ENCODE peak calls at places on chromosomes 13 and 19, in six cellular contexts. R is IMR-90, V is breast epithelium, N is stomach, E is uterus, A is upper lobe of left lung. Z is an unnamed sample.
A peak's percentile ranks its signal among the peaks of the same experiment; 100 is the strongest.

GRCh38 chr13:74134777-74135305 is 637 bp upstream of the KLF12 start:
- DNase-seq in R (no peak), A (peak; percentile 51), E (peak; percentile 30), V (peak; percentile 54), N (peak; percentile 67), Z (no peak)

GRCh38 chr13:26458196-26458734 is 99.2 kb upstream of the WASF3 start:
- DNase-seq in R (no peak), E (no peak), N (no peak), A (no peak), V (no peak), Z (no peak)

GRCh38 chr19:45400192-45400591 is 4.7 kb downstream of the PPP1R13L start:
- DNase-seq in V (no peak), R (no peak), E (no peak), N (no peak), A (no peak), Z (peak; percentile 84)

GRCh38 chr13:74325106-74325505 is 190.9 kb upstream of the KLF12 start:
- DNase-seq in N (no peak), V (no peak), A (no peak), R (peak; percentile 87), E (peak; percentile 27), Z (no peak)

GRCh38 chr19:34838248-34838647 is 65.2 kb upstream of the ZNF599 start:
- DNase-seq in R (no peak), N (peak; percentile 17), V (no peak), E (no peak), A (no peak), Z (no peak)

GRCh38 chr13:100630564-100630963 is 42.0 kb upstream of the GGACT start:
- DNase-seq in V (no peak), E (no peak), A (no peak), N (no peak), R (no peak), Z (no peak)

GRCh38 chr13:39417131-39417530 is 185.9 kb downstream of the LHFPL6 start:
- DNase-seq in R (no peak), N (no peak), A (no peak), V (no peak), E (no peak), Z (no peak)

GRCh38 chr13:33634526-33635111 is 183.3 kb upstream of the RFC3 start:
- DNase-seq in E (no peak), R (no peak), V (no peak), N (no peak), A (no peak), Z (no peak)

GRCh38 chr19:3821857-3822364 is 35.7 kb upstream of the MATK start:
- DNase-seq in R (peak; percentile 10), N (peak; percentile 82), E (no peak), A (peak; percentile 77), V (peak; percentile 69), Z (peak; percentile 26)

GRCh38 chr13:66468656-66469055 is 761.5 kb downstream of the PCDH9 start:
- DNase-seq in E (no peak), R (peak; percentile 30), V (no peak), A (no peak), N (no peak), Z (no peak)

GRCh38 chr13:50290186-50290585 is 274.9 kb downstream of the KCNRG start:
- DNase-seq in R (no peak), A (no peak), V (no peak), E (no peak), N (no peak), Z (no peak)

GRCh38 chr13:94073006-94073744 is 406.3 kb downstream of the DCT start:
- DNase-seq in A (no peak), E (no peak), R (peak; percentile 91), V (no peak), N (no peak), Z (no peak)

GRCh38 chr19:40921005-40921897 is 39.2 kb upstream of the CYP2A7 start:
- DNase-seq in A (peak; percentile 91), V (peak; percentile 76), E (peak; percentile 69), R (no peak), N (peak; percentile 65), Z (no peak)

GRCh38 chr13:43764349-43764748 is 22.4 kb downstream of the ENOX1 start:
- DNase-seq in A (no peak), E (no peak), R (no peak), N (no peak), V (no peak), Z (no peak)

GRCh38 chr19:34667349-34668076 is 9.4 kb downstream of the SCGB2B2 start:
- DNase-seq in E (no peak), R (peak; percentile 27), N (no peak), V (no peak), A (peak; percentile 62), Z (no peak)

GRCh38 chr13:113187263-113187669 is 21.2 kb downstream of the PCID2 start:
- DNase-seq in E (peak; percentile 71), R (peak; percentile 100), N (peak; percentile 72), V (no peak), A (peak; percentile 77), Z (peak; percentile 91)

GRCh38 chr13:110869231-110869804 is 45.6 kb downstream of the ANKRD10 start:
- DNase-seq in R (no peak), V (no peak), A (no peak), E (peak; percentile 33), N (no peak), Z (no peak)

GRCh38 chr13:35475131-35475959 is 1.1 kb downstream of the MAB21L1 start:
- DNase-seq in R (peak; percentile 16), E (no peak), A (no peak), V (no peak), N (peak; percentile 39), Z (no peak)

GRCh38 chr19:50978772-50979390 is 4.8 kb downstream of the KLK7 start:
- DNase-seq in R (no peak), V (no peak), A (no peak), E (no peak), N (no peak), Z (no peak)

GRCh38 chr13:37473035-37473434 is 125.5 kb downstream of the POSTN start:
- DNase-seq in V (no peak), A (no peak), E (no peak), N (no peak), R (no peak), Z (no peak)

DNA sequence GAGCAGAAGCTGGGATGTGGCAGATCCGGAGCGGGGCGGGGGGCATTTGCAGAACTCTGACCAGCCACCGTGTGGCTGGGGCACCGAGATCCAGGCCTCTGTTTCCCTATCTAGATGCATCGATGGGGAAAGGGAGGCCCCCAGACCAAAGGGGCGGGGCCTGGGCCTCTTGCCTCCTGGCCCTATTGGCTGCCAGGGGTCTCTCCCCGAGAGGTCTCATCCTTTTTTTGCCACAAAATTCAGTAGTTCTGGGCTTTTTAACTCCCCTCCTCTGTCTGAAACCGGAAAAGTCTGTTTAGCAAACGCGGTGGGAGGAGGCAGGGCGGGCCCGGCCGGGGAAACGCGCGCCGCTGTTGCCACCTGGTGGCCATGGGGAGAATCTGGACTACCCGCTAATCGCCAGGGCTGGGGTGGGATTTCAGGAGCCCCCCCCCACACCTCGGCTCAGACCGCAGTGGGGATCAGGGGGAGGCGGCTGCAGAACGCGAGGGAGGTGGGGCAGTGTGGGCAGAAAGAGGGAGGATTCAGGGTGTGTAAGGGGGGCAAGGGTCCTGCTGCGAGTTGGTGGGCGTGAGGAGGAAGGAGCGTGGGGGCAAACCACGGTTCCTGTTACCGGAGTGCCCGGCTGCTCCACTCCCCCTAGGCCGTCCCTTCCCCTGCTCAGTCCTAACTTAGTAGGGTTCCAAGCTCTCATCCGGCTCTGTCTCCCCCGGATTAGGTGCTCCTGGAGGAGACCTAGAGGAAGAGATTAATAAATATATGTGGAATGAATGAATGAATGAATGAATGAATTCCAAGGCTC is 28.3 kb downstream of the IL12RB1 start:
- DNase-seq in N (peak; percentile 81), V (peak; percentile 83), E (peak; percentile 53), R (peak; percentile 65), A (peak; percentile 81), Z (peak; percentile 66)
- TF ChIP-seq POLR2A in N (no peak), V (no peak), E (no peak), R (peak; percentile 53), A (no peak), Z (no peak)

GRCh38 chr19:39846678-39847486 is 703 bp upstream of the FBL start:
- DNase-seq in V (no peak), N (no peak), A (no peak), E (no peak), R (no peak), Z (no peak)

GRCh38 chr19:39845172-39845571 is 1.0 kb downstream of the FBL start:
- DNase-seq in A (no peak), R (no peak), E (no peak), V (no peak), N (no peak), Z (no peak)

GRCh38 chr19:39847525-39847924 is 1.3 kb upstream of the FBL start:
- DNase-seq in R (no peak), V (no peak), N (no peak), A (no peak), E (no peak), Z (no peak)

GRCh38 chr19:39845621-39846175 is 481 bp downstream of the FBL start:
- DNase-seq in V (no peak), N (no peak), E (no peak), R (no peak), A (no peak), Z (no peak)

DNA sequence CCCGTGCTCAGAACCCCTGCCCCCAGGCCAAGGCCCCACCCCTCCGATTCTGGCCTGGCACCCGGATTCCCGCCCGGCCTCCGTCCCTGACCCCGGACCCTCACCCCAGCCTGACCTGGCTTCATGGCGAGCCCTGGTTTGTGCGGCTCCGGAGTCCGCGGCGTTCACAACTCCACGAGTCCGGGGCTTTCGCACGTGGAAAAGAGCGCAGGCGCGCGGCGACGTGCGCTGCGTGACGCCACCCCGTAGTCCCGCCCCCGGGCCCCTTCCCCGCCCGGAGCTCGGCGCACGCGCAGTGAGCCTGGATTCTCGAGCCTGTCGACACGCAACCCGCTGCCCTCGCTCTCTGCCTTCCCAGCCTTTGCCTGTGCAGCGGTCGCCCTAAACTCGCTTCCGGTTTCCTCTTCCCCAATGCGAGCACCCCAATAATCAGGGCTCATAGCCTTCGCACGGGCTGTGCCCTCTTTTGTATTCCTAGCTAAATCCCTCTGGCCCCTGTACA is at the start of gene FBL:
- DNase-seq in R (peak; percentile 85), E (peak; percentile 94), V (peak; percentile 96), A (peak; percentile 96), N (peak; percentile 99), Z (peak; percentile 99)
- TF ChIP-seq POLR2A in R (peak; percentile 59), E (peak; percentile 71), V (peak; percentile 38), A (no peak), N (peak; percentile 39), Z (no peak)

DNA sequence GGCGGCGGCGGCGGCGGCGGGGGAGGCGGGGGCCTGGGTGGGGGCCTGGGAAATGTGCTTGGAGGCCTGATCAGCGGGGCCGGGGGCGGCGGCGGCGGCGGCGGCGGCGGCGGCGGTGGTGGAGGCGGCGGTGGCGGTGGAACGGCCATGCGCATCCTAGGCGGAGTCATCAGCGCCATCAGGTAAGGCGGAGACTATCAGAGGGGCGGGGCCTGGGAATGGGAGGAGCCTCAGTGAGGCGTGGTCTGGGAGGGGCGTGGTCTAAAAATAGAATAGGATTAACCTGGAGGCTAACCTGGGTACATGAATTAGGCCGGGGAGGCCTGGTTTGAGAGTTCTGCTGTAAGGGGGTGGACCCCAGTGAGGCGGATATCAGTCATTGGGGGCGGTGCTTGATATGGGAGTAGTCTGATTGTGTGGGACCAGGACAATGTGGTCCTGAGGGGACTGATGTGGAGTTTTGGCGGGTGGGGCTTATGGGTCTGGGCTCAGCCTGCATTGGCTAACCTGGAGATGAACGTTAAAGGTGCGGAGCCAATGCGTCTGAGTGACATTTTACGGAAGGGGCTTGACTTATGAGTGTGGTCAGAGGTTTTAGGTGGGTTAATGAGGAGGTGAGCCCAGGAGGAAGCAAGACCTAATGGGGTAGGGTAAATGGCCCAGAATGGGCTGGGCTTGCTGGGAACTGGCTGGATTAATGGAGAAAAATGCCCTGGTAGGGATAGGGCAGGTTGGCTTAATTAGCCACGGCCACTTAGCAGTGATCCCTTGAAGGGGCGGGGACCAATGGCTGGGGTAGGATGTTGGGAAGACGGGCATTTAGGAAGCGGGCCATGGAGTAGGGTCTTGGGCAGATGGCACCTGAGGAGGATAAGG is 1.4 kb downstream of the CAPNS1 start:
- DNase-seq in N (peak; percentile 91), V (peak; percentile 89), R (peak; percentile 76), A (peak; percentile 94), E (peak; percentile 92), Z (peak; percentile 89)
- TF ChIP-seq POLR2A in N (no peak), V (no peak), R (no peak), A (no peak), E (peak; percentile 72), Z (no peak)

GRCh38 chr19:16247353-16248182 is 49.9 kb downstream of the AP1M1 start:
- DNase-seq in V (peak; percentile 85), R (peak; percentile 70), N (peak; percentile 89), E (peak; percentile 89), A (peak; percentile 93), Z (peak; percentile 98)
- TF ChIP-seq POLR2A in V (no peak), R (peak; percentile 44), N (no peak), E (no peak), A (no peak), Z (no peak)